ENCODE peak calls at places on chromosome 7, in five cellular contexts. Z is GM23248, P is ELR, T is HuH-7, K is A549. D is an unnamed sample.

GRCh38 chr7:91098566-91098965 is 165.7 kb upstream of the FZD1 start:
- DNase-seq in Z (no peak), P (peak; percentile 2), T (no peak), K (no peak), D (peak; percentile 6)

GRCh38 chr7:75915416-75916156 is 631 bp downstream of the POR start:
- DNase-seq in Z (peak; percentile 55), P (peak; percentile 31), T (no peak), K (no peak), D (peak; percentile 39)

GRCh38 chr7:45574521-45575500 is 643 bp downstream of the ADCY1 start:
- DNase-seq in Z (peak; percentile 73), P (peak; percentile 44), T (peak; percentile 63), K (peak; percentile 50), D (peak; percentile 27)

GRCh38 chr7:87885018-87885417 is 8.7 kb downstream of the DBF4 start:
- DNase-seq in Z (no peak), P (no peak), T (no peak), K (no peak), D (no peak)

GRCh38 chr7:74051629-74052410 is 23.8 kb downstream of the ELN start:
- DNase-seq in Z (no peak), P (peak; percentile 61), T (peak; percentile 81), K (peak; percentile 52), D (peak; percentile 54)

GRCh38 chr7:12715372-12716133 is 28.1 kb downstream of the ARL4A start:
- DNase-seq in Z (peak; percentile 95), P (peak; percentile 85), T (peak; percentile 66), K (peak; percentile 60), D (peak; percentile 83)

GRCh38 chr7:27678617-27679260 is 16.1 kb upstream of the HIBADH start:
- DNase-seq in Z (peak; percentile 54), P (peak; percentile 80), T (no peak), K (no peak), D (peak; percentile 73)

GRCh38 chr7:151755131-151755787 is 121.7 kb downstream of the PRKAG2 start:
- DNase-seq in Z (peak; percentile 36), P (peak; percentile 33), T (no peak), K (no peak), D (no peak)

GRCh38 chr7:69624842-69625637 is 26.8 kb downstream of the AUTS2 start:
- DNase-seq in Z (no peak), P (no peak), T (no peak), K (no peak), D (no peak)